ENCODE peak calls at places on chromosome 4, in ten cellular contexts. K is right cardiac atrium; M is BE2C; Y is OCI-LY7; R is CD4-positive, alpha-beta T cell; G is pancreas; C is transverse colon; W is breast epithelium; I is MM.1S; S is right atrium auricular region. E is an unnamed sample.

GRCh38 chr4:99679204-99679603 is 21.6 kb upstream of the C4orf54 start:
- DNase-seq in G (no peak), C (no peak), S (no peak), R (no peak), W (no peak), I (no peak), K (peak; percentile 78), Y (no peak), M (no peak), E (no peak)

GRCh38 chr4:183758735-183759447 is 99.8 kb downstream of the TRAPPC11 start:
- DNase-seq in G (no peak), C (no peak), R (no peak), Y (no peak), K (no peak), I (no peak), S (no peak), W (no peak), M (no peak), E (no peak)

GRCh38 chr4:100317032-100317864 is 127.0 kb upstream of the DDIT4L start:
- DNase-seq in G (no peak), I (no peak), S (no peak), M (no peak), K (no peak), R (no peak), W (no peak), C (no peak), Y (no peak), E (no peak)

GRCh38 chr4:14984452-14984851 is 17.8 kb upstream of the CPEB2 start:
- DNase-seq in W (no peak), G (no peak), C (no peak), K (no peak), I (no peak), Y (no peak), M (no peak), S (no peak), R (no peak), E (no peak)

GRCh38 chr4:153186046-153186728 is 18.1 kb upstream of the TRIM2 start:
- DNase-seq in M (no peak), C (no peak), R (no peak), G (no peak), S (no peak), K (no peak), W (no peak), Y (no peak), I (no peak), E (no peak)

GRCh38 chr4:26356067-26356466 is 35.3 kb downstream of the RBPJ start:
- DNase-seq in R (no peak), G (no peak), K (no peak), I (no peak), S (no peak), M (no peak), W (no peak), C (no peak), Y (peak; percentile 13), E (no peak)

GRCh38 chr4:25863906-25864418 is 1.2 kb upstream of the SEL1L3 start:
- DNase-seq in K (peak; percentile 33), C (peak; percentile 34), R (no peak), I (no peak), S (no peak), Y (peak; percentile 41), G (no peak), W (no peak), M (no peak), E (peak; percentile 42)

GRCh38 chr4:162422312-162422711 is 258.5 kb upstream of the FSTL5 start:
- DNase-seq in C (no peak), R (no peak), G (no peak), K (no peak), Y (no peak), I (no peak), W (no peak), M (no peak), S (no peak), E (no peak)

GRCh38 chr4:100008048-100008447 is 58.0 kb upstream of the H2AZ1 start:
- DNase-seq in R (no peak), M (no peak), G (no peak), W (no peak), K (no peak), Y (no peak), S (no peak), I (no peak), C (no peak), E (no peak)

DNA sequence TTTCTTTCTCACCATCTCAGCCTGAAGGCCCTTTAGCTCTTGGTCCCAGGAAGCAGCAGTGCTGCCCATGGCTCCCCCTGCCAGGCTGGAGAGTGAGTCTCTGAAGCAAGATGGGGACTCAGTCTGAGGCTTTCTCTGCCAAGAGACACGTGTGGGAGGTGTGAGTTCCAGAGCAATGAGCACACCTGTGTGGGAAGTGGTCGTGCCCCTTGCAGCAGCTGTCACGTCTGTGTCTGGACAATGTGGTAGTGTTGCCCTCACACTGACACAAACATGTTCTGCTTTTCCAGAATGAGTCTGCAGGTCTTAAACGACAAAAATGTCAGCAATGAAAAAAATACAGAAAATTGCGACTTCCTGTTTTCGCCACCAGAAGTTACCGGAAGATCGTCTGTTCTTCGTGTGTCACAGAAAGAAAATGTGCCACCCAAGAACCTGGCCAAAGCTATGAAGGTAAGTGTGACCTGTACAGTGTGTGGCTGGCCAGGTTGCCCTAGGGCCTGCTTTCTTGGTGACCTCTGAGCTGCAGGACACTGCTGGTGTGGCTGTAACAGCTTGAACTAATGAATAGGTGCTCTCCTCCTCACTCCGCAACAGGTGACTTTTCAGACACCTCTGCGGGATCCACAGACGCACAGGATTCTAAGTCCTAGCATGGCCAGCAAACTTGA is 1.9 kb downstream of the TACC3 start:
- DNase-seq in I (no peak), C (no peak), S (no peak), G (no peak), W (no peak), R (peak; percentile 37), K (no peak), Y (peak; percentile 94), M (no peak), E (no peak)
- H3K9me3 ChIP-seq in I (no peaks in the 10 kb centered on the region), C (no peaks in the 10 kb centered on the region), S (no peaks in the 10 kb centered on the region), G (no peaks in the 10 kb centered on the region), W (no peaks in the 10 kb centered on the region), R (no peaks in the 10 kb centered on the region), K (no peaks in the 10 kb centered on the region), Y (no peaks in the 10 kb centered on the region), M (no peaks in the 10 kb centered on the region), E (no peaks in the 10 kb centered on the region)

GRCh38 chr4:174286870-174287269 is 3.2 kb downstream of the CEP44 start:
- DNase-seq in M (no peak), K (no peak), G (no peak), C (no peak), S (no peak), Y (no peak), W (no peak), R (no peak), I (no peak), E (no peak)

DNA sequence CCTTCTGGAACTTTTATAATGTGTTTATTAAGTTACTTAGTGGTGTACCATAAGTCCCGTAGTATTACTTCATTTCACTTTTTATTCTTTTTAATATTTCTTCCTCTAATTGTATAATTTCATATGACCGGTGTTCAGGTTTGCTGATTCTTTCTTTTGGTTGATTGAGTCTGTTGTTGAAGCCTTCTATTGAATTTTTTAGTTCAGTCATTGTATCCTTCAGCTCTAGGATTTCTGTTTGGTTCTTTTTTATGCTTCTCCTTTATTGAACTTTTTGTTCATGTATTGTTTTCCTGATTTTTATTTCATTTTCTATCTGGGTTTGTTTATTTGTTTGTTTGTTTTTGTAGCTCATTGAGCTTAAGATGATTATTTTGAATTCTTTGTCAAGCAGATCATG is 8.8 kb downstream of the CEP44 start:
- DNase-seq in W (no peak), G (no peak), Y (peak; percentile 23), K (no peak), C (no peak), R (no peak), M (no peak), I (no peak), S (no peak), E (no peak)
- H3K9me3 ChIP-seq in W (peaks cover 18% of the 10 kb centered on the region), G (no peaks in the 10 kb centered on the region), Y (peaks cover 35% of the 10 kb centered on the region), K (peaks cover 4% of the 10 kb centered on the region), C (peaks cover 20% of the 10 kb centered on the region), R (peaks cover 19% of the 10 kb centered on the region), M (peaks cover 3% of the 10 kb centered on the region), I (no peaks in the 10 kb centered on the region), S (peaks cover 26% of the 10 kb centered on the region), E (no peaks in the 10 kb centered on the region)

GRCh38 chr4:11546391-11547160 is 117.9 kb upstream of the HS3ST1 start:
- DNase-seq in G (no peak), S (no peak), R (no peak), I (no peak), W (no peak), K (no peak), Y (no peak), C (no peak), M (no peak), E (no peak)

GRCh38 chr4:11537846-11538245 is 109.2 kb upstream of the HS3ST1 start:
- DNase-seq in Y (no peak), S (no peak), K (no peak), G (no peak), W (no peak), R (no peak), M (no peak), I (peak; percentile 14), C (no peak), E (no peak)

GRCh38 chr4:11543710-11544109 is 115.0 kb upstream of the HS3ST1 start:
- DNase-seq in Y (no peak), C (no peak), W (no peak), R (no peak), G (no peak), K (no peak), S (no peak), I (no peak), M (no peak), E (no peak)

GRCh38 chr4:11545651-11546050 is 117.0 kb upstream of the HS3ST1 start:
- DNase-seq in M (no peak), S (no peak), W (no peak), R (no peak), G (no peak), I (no peak), Y (no peak), K (no peak), C (no peak), E (no peak)

DNA sequence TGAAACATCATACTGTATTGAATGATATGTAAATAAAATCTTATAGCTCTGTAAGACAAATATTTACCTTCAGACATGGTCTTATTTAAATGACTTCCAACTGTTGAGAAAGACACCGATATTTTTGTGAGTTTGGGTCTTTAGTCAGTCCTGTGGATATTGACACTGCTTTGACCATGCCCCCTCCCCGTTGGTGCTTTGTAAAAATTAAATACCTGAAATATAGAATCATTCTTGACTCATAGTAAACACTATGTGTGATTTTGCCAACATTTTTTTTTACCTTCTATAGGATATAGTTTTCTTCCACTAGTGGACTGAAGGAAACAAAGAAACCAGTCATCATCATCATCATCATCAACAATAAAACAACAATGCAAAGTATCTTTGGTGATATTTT is 114.3 kb upstream of the HS3ST1 start:
- DNase-seq in I (no peak), W (no peak), Y (no peak), C (no peak), S (no peak), M (no peak), G (no peak), K (no peak), R (no peak), E (no peak)
- H3K9me3 ChIP-seq in I (no peaks in the 10 kb centered on the region), W (no peaks in the 10 kb centered on the region), Y (no peaks in the 10 kb centered on the region), C (no peaks in the 10 kb centered on the region), S (no peaks in the 10 kb centered on the region), M (no peaks in the 10 kb centered on the region), G (no peaks in the 10 kb centered on the region), K (no peaks in the 10 kb centered on the region), R (no peaks in the 10 kb centered on the region), E (no peaks in the 10 kb centered on the region)

GRCh38 chr4:125784741-125785140 is 470.0 kb downstream of the FAT4 start:
- DNase-seq in R (no peak), K (no peak), Y (no peak), G (no peak), S (no peak), C (no peak), W (no peak), I (no peak), M (no peak), E (no peak)
- H3K9me3 ChIP-seq in R (no peaks in the 10 kb centered on the region), K (no peaks in the 10 kb centered on the region), Y (no peaks in the 10 kb centered on the region), G (no peaks in the 10 kb centered on the region), S (no peaks in the 10 kb centered on the region), C (no peaks in the 10 kb centered on the region), W (no peaks in the 10 kb centered on the region), I (no peaks in the 10 kb centered on the region), M (no peaks in the 10 kb centered on the region), E (no peaks in the 10 kb centered on the region)